ENCODE peak calls at places on chromosomes 6 and 20, in seven cellular contexts. One of them, this sample, is unnamed.

GRCh38 chr6:4675086-4675485 is 101.1 kb upstream of the CDYL start:
- DNase-seq in NK-92 treated with Interleukin-12 subunit alpha and Interleukin-12 subunit beta, amount 100 ng/mL, for 24 hours: no peak
- DNase-seq in colonic mucosa: no peak
- DNase-seq in fibroblast of the conjunctiva: no peak
- DNase-seq in GM10248: no peak
- DNase-seq in lower lobe of right lung: no peak
- DNase-seq in nephron progenitor cell: no peak
- DNase-seq in this sample: no peak

GRCh38 chr20:8304124-8304800 is 172.2 kb downstream of the PLCB1 start:
- DNase-seq in NK-92 treated with Interleukin-12 subunit alpha and Interleukin-12 subunit beta, amount 100 ng/mL, for 24 hours: no peak
- DNase-seq in colonic mucosa: no peak
- DNase-seq in fibroblast of the conjunctiva: no peak
- DNase-seq in GM10248: no peak
- DNase-seq in lower lobe of right lung: no peak
- DNase-seq in nephron progenitor cell: no peak
- DNase-seq in this sample: no peak

GRCh38 chr20:20731945-20732296 is 19.5 kb upstream of the RALGAPA2 start:
- DNase-seq in NK-92 treated with Interleukin-12 subunit alpha and Interleukin-12 subunit beta, amount 100 ng/mL, for 24 hours: no peak
- DNase-seq in colonic mucosa: no peak
- DNase-seq in fibroblast of the conjunctiva: no peak
- DNase-seq in GM10248: no peak
- DNase-seq in lower lobe of right lung: no peak
- DNase-seq in nephron progenitor cell: no peak
- DNase-seq in this sample: no peak

GRCh38 chr6:29813809-29814208 is 13.8 kb upstream of the HLA-G start:
- DNase-seq in NK-92 treated with Interleukin-12 subunit alpha and Interleukin-12 subunit beta, amount 100 ng/mL, for 24 hours: no peak
- DNase-seq in colonic mucosa: no peak
- DNase-seq in fibroblast of the conjunctiva: no peak
- DNase-seq in GM10248: no peak
- DNase-seq in lower lobe of right lung: no peak
- DNase-seq in nephron progenitor cell: no peak
- DNase-seq in this sample: no peak

GRCh38 chr6:122614303-122614702 is 4.1 kb downstream of the PKIB start:
- DNase-seq in NK-92 treated with Interleukin-12 subunit alpha and Interleukin-12 subunit beta, amount 100 ng/mL, for 24 hours: no peak
- DNase-seq in colonic mucosa: no peak
- DNase-seq in fibroblast of the conjunctiva: no peak
- DNase-seq in GM10248: no peak
- DNase-seq in lower lobe of right lung: no peak
- DNase-seq in nephron progenitor cell: no peak
- DNase-seq in this sample: no peak

GRCh38 chr6:41638801-41639555 is 710 bp downstream of the MDFI start:
- DNase-seq in NK-92 treated with Interleukin-12 subunit alpha and Interleukin-12 subunit beta, amount 100 ng/mL, for 24 hours: no peak
- DNase-seq in colonic mucosa: no peak
- DNase-seq in fibroblast of the conjunctiva: no peak
- DNase-seq in GM10248: no peak
- DNase-seq in lower lobe of right lung: peak
- DNase-seq in nephron progenitor cell: peak
- DNase-seq in this sample: no peak

GRCh38 chr20:12554416-12554815 is 454.4 kb upstream of the SPTLC3 start:
- DNase-seq in NK-92 treated with Interleukin-12 subunit alpha and Interleukin-12 subunit beta, amount 100 ng/mL, for 24 hours: no peak
- DNase-seq in colonic mucosa: no peak
- DNase-seq in fibroblast of the conjunctiva: no peak
- DNase-seq in GM10248: no peak
- DNase-seq in lower lobe of right lung: no peak
- DNase-seq in nephron progenitor cell: no peak
- DNase-seq in this sample: no peak

GRCh38 chr6:151494235-151494950 is 576 bp downstream of the CCDC170 start:
- DNase-seq in NK-92 treated with Interleukin-12 subunit alpha and Interleukin-12 subunit beta, amount 100 ng/mL, for 24 hours: no peak
- DNase-seq in colonic mucosa: peak
- DNase-seq in fibroblast of the conjunctiva: no peak
- DNase-seq in GM10248: no peak
- DNase-seq in lower lobe of right lung: peak
- DNase-seq in nephron progenitor cell: no peak
- DNase-seq in this sample: no peak

GRCh38 chr6:73418081-73418741 is 23.6 kb downstream of the DDX43 start:
- DNase-seq in NK-92 treated with Interleukin-12 subunit alpha and Interleukin-12 subunit beta, amount 100 ng/mL, for 24 hours: no peak
- DNase-seq in colonic mucosa: no peak
- DNase-seq in fibroblast of the conjunctiva: no peak
- DNase-seq in GM10248: no peak
- DNase-seq in lower lobe of right lung: no peak
- DNase-seq in nephron progenitor cell: no peak
- DNase-seq in this sample: no peak

GRCh38 chr6:169345198-169345597 is 91.6 kb upstream of the THBS2 start:
- DNase-seq in NK-92 treated with Interleukin-12 subunit alpha and Interleukin-12 subunit beta, amount 100 ng/mL, for 24 hours: no peak
- DNase-seq in colonic mucosa: no peak
- DNase-seq in fibroblast of the conjunctiva: no peak
- DNase-seq in GM10248: no peak
- DNase-seq in lower lobe of right lung: no peak
- DNase-seq in nephron progenitor cell: no peak
- DNase-seq in this sample: no peak

GRCh38 chr20:50237349-50237748 is 46.7 kb downstream of the CEBPB start:
- DNase-seq in NK-92 treated with Interleukin-12 subunit alpha and Interleukin-12 subunit beta, amount 100 ng/mL, for 24 hours: no peak
- DNase-seq in colonic mucosa: no peak
- DNase-seq in fibroblast of the conjunctiva: no peak
- DNase-seq in GM10248: no peak
- DNase-seq in lower lobe of right lung: peak
- DNase-seq in nephron progenitor cell: no peak
- DNase-seq in this sample: no peak

GRCh38 chr6:43930440-43931154 is 160.6 kb downstream of the VEGFA start:
- DNase-seq in NK-92 treated with Interleukin-12 subunit alpha and Interleukin-12 subunit beta, amount 100 ng/mL, for 24 hours: no peak
- DNase-seq in colonic mucosa: no peak
- DNase-seq in fibroblast of the conjunctiva: no peak
- DNase-seq in GM10248: no peak
- DNase-seq in lower lobe of right lung: peak
- DNase-seq in nephron progenitor cell: no peak
- DNase-seq in this sample: no peak

GRCh38 chr20:8809107-8809953 is 259.6 kb upstream of the PLCB4 start:
- DNase-seq in NK-92 treated with Interleukin-12 subunit alpha and Interleukin-12 subunit beta, amount 100 ng/mL, for 24 hours: no peak
- DNase-seq in colonic mucosa: no peak
- DNase-seq in fibroblast of the conjunctiva: no peak
- DNase-seq in GM10248: no peak
- DNase-seq in lower lobe of right lung: no peak
- DNase-seq in nephron progenitor cell: no peak
- DNase-seq in this sample: no peak

GRCh38 chr6:126540161-126540560 is 200.2 kb downstream of the CENPW start:
- DNase-seq in NK-92 treated with Interleukin-12 subunit alpha and Interleukin-12 subunit beta, amount 100 ng/mL, for 24 hours: no peak
- DNase-seq in colonic mucosa: no peak
- DNase-seq in fibroblast of the conjunctiva: no peak
- DNase-seq in GM10248: no peak
- DNase-seq in lower lobe of right lung: no peak
- DNase-seq in nephron progenitor cell: no peak
- DNase-seq in this sample: no peak

GRCh38 chr20:43358811-43359210 is 98.9 kb upstream of the SRSF6 start:
- DNase-seq in NK-92 treated with Interleukin-12 subunit alpha and Interleukin-12 subunit beta, amount 100 ng/mL, for 24 hours: no peak
- DNase-seq in colonic mucosa: no peak
- DNase-seq in fibroblast of the conjunctiva: no peak
- DNase-seq in GM10248: no peak
- DNase-seq in lower lobe of right lung: no peak
- DNase-seq in nephron progenitor cell: no peak
- DNase-seq in this sample: no peak

GRCh38 chr6:24448396-24448795 is 41.0 kb downstream of the GPLD1 start:
- DNase-seq in NK-92 treated with Interleukin-12 subunit alpha and Interleukin-12 subunit beta, amount 100 ng/mL, for 24 hours: no peak
- DNase-seq in colonic mucosa: no peak
- DNase-seq in fibroblast of the conjunctiva: no peak
- DNase-seq in GM10248: no peak
- DNase-seq in lower lobe of right lung: no peak
- DNase-seq in nephron progenitor cell: no peak
- DNase-seq in this sample: no peak

GRCh38 chr6:163662604-163663225 is 248.2 kb downstream of the QKI start:
- DNase-seq in NK-92 treated with Interleukin-12 subunit alpha and Interleukin-12 subunit beta, amount 100 ng/mL, for 24 hours: no peak
- DNase-seq in colonic mucosa: no peak
- DNase-seq in fibroblast of the conjunctiva: no peak
- DNase-seq in GM10248: no peak
- DNase-seq in lower lobe of right lung: no peak
- DNase-seq in nephron progenitor cell: no peak
- DNase-seq in this sample: no peak

GRCh38 chr20:18400460-18400859 is 66.4 kb downstream of the DZANK1 start:
- DNase-seq in NK-92 treated with Interleukin-12 subunit alpha and Interleukin-12 subunit beta, amount 100 ng/mL, for 24 hours: no peak
- DNase-seq in colonic mucosa: no peak
- DNase-seq in fibroblast of the conjunctiva: no peak
- DNase-seq in GM10248: no peak
- DNase-seq in lower lobe of right lung: no peak
- DNase-seq in nephron progenitor cell: no peak
- DNase-seq in this sample: no peak

GRCh38 chr6:26187981-26188635 is 100.9 kb downstream of the HFE start:
- DNase-seq in NK-92 treated with Interleukin-12 subunit alpha and Interleukin-12 subunit beta, amount 100 ng/mL, for 24 hours: no peak
- DNase-seq in colonic mucosa: peak
- DNase-seq in fibroblast of the conjunctiva: no peak
- DNase-seq in GM10248: no peak
- DNase-seq in lower lobe of right lung: no peak
- DNase-seq in nephron progenitor cell: no peak
- DNase-seq in this sample: no peak

GRCh38 chr6:3837781-3838180 is 11.4 kb upstream of the FAM50B start:
- DNase-seq in NK-92 treated with Interleukin-12 subunit alpha and Interleukin-12 subunit beta, amount 100 ng/mL, for 24 hours: no peak
- DNase-seq in colonic mucosa: no peak
- DNase-seq in fibroblast of the conjunctiva: no peak
- DNase-seq in GM10248: no peak
- DNase-seq in lower lobe of right lung: no peak
- DNase-seq in nephron progenitor cell: no peak
- DNase-seq in this sample: no peak

GRCh38 chr6:43448916-43449315 is 6.4 kb downstream of the DLK2 start:
- DNase-seq in NK-92 treated with Interleukin-12 subunit alpha and Interleukin-12 subunit beta, amount 100 ng/mL, for 24 hours: no peak
- DNase-seq in colonic mucosa: no peak
- DNase-seq in fibroblast of the conjunctiva: no peak
- DNase-seq in GM10248: no peak
- DNase-seq in lower lobe of right lung: no peak
- DNase-seq in nephron progenitor cell: no peak
- DNase-seq in this sample: no peak

GRCh38 chr6:63529498-63529897 is 42.8 kb upstream of the LOC128125822 start:
- DNase-seq in NK-92 treated with Interleukin-12 subunit alpha and Interleukin-12 subunit beta, amount 100 ng/mL, for 24 hours: no peak
- DNase-seq in colonic mucosa: no peak
- DNase-seq in fibroblast of the conjunctiva: no peak
- DNase-seq in GM10248: no peak
- DNase-seq in lower lobe of right lung: no peak
- DNase-seq in nephron progenitor cell: no peak
- DNase-seq in this sample: no peak

GRCh38 chr20:13031751-13032150 is 23.0 kb downstream of the SPTLC3 start:
- DNase-seq in NK-92 treated with Interleukin-12 subunit alpha and Interleukin-12 subunit beta, amount 100 ng/mL, for 24 hours: no peak
- DNase-seq in colonic mucosa: no peak
- DNase-seq in fibroblast of the conjunctiva: no peak
- DNase-seq in GM10248: no peak
- DNase-seq in lower lobe of right lung: no peak
- DNase-seq in nephron progenitor cell: no peak
- DNase-seq in this sample: no peak

GRCh38 chr20:59718071-59718470 is 113.7 kb downstream of the PHACTR3 start:
- DNase-seq in NK-92 treated with Interleukin-12 subunit alpha and Interleukin-12 subunit beta, amount 100 ng/mL, for 24 hours: no peak
- DNase-seq in colonic mucosa: no peak
- DNase-seq in fibroblast of the conjunctiva: no peak
- DNase-seq in GM10248: no peak
- DNase-seq in lower lobe of right lung: no peak
- DNase-seq in nephron progenitor cell: no peak
- DNase-seq in this sample: no peak

GRCh38 chr6:96520039-96520850 is 1.4 kb upstream of the UFL1 start:
- DNase-seq in NK-92 treated with Interleukin-12 subunit alpha and Interleukin-12 subunit beta, amount 100 ng/mL, for 24 hours: no peak
- DNase-seq in colonic mucosa: peak
- DNase-seq in fibroblast of the conjunctiva: no peak
- DNase-seq in GM10248: no peak
- DNase-seq in lower lobe of right lung: no peak
- DNase-seq in nephron progenitor cell: no peak
- DNase-seq in this sample: no peak

GRCh38 chr6:129592516-129593232 is 117.3 kb downstream of the ARHGAP18 start:
- DNase-seq in NK-92 treated with Interleukin-12 subunit alpha and Interleukin-12 subunit beta, amount 100 ng/mL, for 24 hours: no peak
- DNase-seq in colonic mucosa: no peak
- DNase-seq in fibroblast of the conjunctiva: no peak
- DNase-seq in GM10248: no peak
- DNase-seq in lower lobe of right lung: no peak
- DNase-seq in nephron progenitor cell: no peak
- DNase-seq in this sample: no peak

GRCh38 chr6:105045546-105045945 is 88.6 kb downstream of the LIN28B start:
- DNase-seq in NK-92 treated with Interleukin-12 subunit alpha and Interleukin-12 subunit beta, amount 100 ng/mL, for 24 hours: no peak
- DNase-seq in colonic mucosa: no peak
- DNase-seq in fibroblast of the conjunctiva: no peak
- DNase-seq in GM10248: no peak
- DNase-seq in lower lobe of right lung: no peak
- DNase-seq in nephron progenitor cell: no peak
- DNase-seq in this sample: no peak

GRCh38 chr6:150395388-150396009 is 26.7 kb downstream of the IYD start:
- DNase-seq in NK-92 treated with Interleukin-12 subunit alpha and Interleukin-12 subunit beta, amount 100 ng/mL, for 24 hours: peak
- DNase-seq in colonic mucosa: peak
- DNase-seq in fibroblast of the conjunctiva: peak
- DNase-seq in GM10248: peak
- DNase-seq in lower lobe of right lung: peak
- DNase-seq in nephron progenitor cell: peak
- DNase-seq in this sample: no peak

GRCh38 chr6:13466304-13467215 is 20.8 kb downstream of the GFOD1 start:
- DNase-seq in NK-92 treated with Interleukin-12 subunit alpha and Interleukin-12 subunit beta, amount 100 ng/mL, for 24 hours: no peak
- DNase-seq in colonic mucosa: no peak
- DNase-seq in fibroblast of the conjunctiva: no peak
- DNase-seq in GM10248: peak
- DNase-seq in lower lobe of right lung: no peak
- DNase-seq in nephron progenitor cell: no peak
- DNase-seq in this sample: no peak

GRCh38 chr6:88360203-88360797 is 194.2 kb upstream of the CNR1 start:
- DNase-seq in NK-92 treated with Interleukin-12 subunit alpha and Interleukin-12 subunit beta, amount 100 ng/mL, for 24 hours: no peak
- DNase-seq in colonic mucosa: no peak
- DNase-seq in fibroblast of the conjunctiva: peak
- DNase-seq in GM10248: no peak
- DNase-seq in lower lobe of right lung: no peak
- DNase-seq in nephron progenitor cell: no peak
- DNase-seq in this sample: no peak

GRCh38 chr20:39823239-39823638 is 861.1 kb downstream of the DHX35 start:
- DNase-seq in NK-92 treated with Interleukin-12 subunit alpha and Interleukin-12 subunit beta, amount 100 ng/mL, for 24 hours: no peak
- DNase-seq in colonic mucosa: no peak
- DNase-seq in fibroblast of the conjunctiva: no peak
- DNase-seq in GM10248: no peak
- DNase-seq in lower lobe of right lung: no peak
- DNase-seq in nephron progenitor cell: no peak
- DNase-seq in this sample: no peak

GRCh38 chr6:11806561-11807317 is 28.1 kb upstream of the ADTRP start:
- DNase-seq in NK-92 treated with Interleukin-12 subunit alpha and Interleukin-12 subunit beta, amount 100 ng/mL, for 24 hours: no peak
- DNase-seq in colonic mucosa: no peak
- DNase-seq in fibroblast of the conjunctiva: no peak
- DNase-seq in GM10248: no peak
- DNase-seq in lower lobe of right lung: no peak
- DNase-seq in nephron progenitor cell: no peak
- DNase-seq in this sample: no peak

GRCh38 chr6:39770476-39770875 is 21.7 kb upstream of the DAAM2 start:
- DNase-seq in NK-92 treated with Interleukin-12 subunit alpha and Interleukin-12 subunit beta, amount 100 ng/mL, for 24 hours: no peak
- DNase-seq in colonic mucosa: no peak
- DNase-seq in fibroblast of the conjunctiva: no peak
- DNase-seq in GM10248: no peak
- DNase-seq in lower lobe of right lung: no peak
- DNase-seq in nephron progenitor cell: no peak
- DNase-seq in this sample: no peak

GRCh38 chr6:3696525-3696924 is 55.0 kb downstream of the PXDC1 start:
- DNase-seq in NK-92 treated with Interleukin-12 subunit alpha and Interleukin-12 subunit beta, amount 100 ng/mL, for 24 hours: no peak
- DNase-seq in colonic mucosa: no peak
- DNase-seq in fibroblast of the conjunctiva: no peak
- DNase-seq in GM10248: no peak
- DNase-seq in lower lobe of right lung: no peak
- DNase-seq in nephron progenitor cell: no peak
- DNase-seq in this sample: no peak

GRCh38 chr20:53298900-53299299 is 294.7 kb downstream of the ZNF217 start:
- DNase-seq in NK-92 treated with Interleukin-12 subunit alpha and Interleukin-12 subunit beta, amount 100 ng/mL, for 24 hours: no peak
- DNase-seq in colonic mucosa: no peak
- DNase-seq in fibroblast of the conjunctiva: no peak
- DNase-seq in GM10248: no peak
- DNase-seq in lower lobe of right lung: no peak
- DNase-seq in nephron progenitor cell: no peak
- DNase-seq in this sample: no peak

GRCh38 chr20:57657537-57658446 is 37.6 kb upstream of the ZBP1 start:
- DNase-seq in NK-92 treated with Interleukin-12 subunit alpha and Interleukin-12 subunit beta, amount 100 ng/mL, for 24 hours: no peak
- DNase-seq in colonic mucosa: peak
- DNase-seq in fibroblast of the conjunctiva: no peak
- DNase-seq in GM10248: peak
- DNase-seq in lower lobe of right lung: peak
- DNase-seq in nephron progenitor cell: no peak
- DNase-seq in this sample: peak

GRCh38 chr6:90106449-90106848 is 190.2 kb downstream of the BACH2 start:
- DNase-seq in NK-92 treated with Interleukin-12 subunit alpha and Interleukin-12 subunit beta, amount 100 ng/mL, for 24 hours: no peak
- DNase-seq in colonic mucosa: no peak
- DNase-seq in fibroblast of the conjunctiva: no peak
- DNase-seq in GM10248: no peak
- DNase-seq in lower lobe of right lung: no peak
- DNase-seq in nephron progenitor cell: no peak
- DNase-seq in this sample: no peak

This sample was measured in omental fat pad.